ENCODE peak calls at places on chromosome 18, in nine cellular contexts. One of them, this sample, is unnamed.
A peak's percentile ranks its signal among the peaks of the same experiment; 100 is the strongest.

GRCh38 chr18:45066868-45067267 is 386.2 kb downstream of the SETBP1 start:
- DNase-seq in B cell: peak; percentile 7
- DNase-seq in HTR-8/SVneo: no peak
- DNase-seq in iris pigment epithelial cell: no peak
- DNase-seq in H54: no peak
- DNase-seq in neural crest cell: no peak
- DNase-seq in CD4-positive, CD25-positive, alpha-beta regulatory T cell: no peak
- DNase-seq in activated effector memory CD4-positive, alpha-beta T cell treated with Interleukin-2 at 50 U/mL for 16 hours: no peak
- DNase-seq in IMR-90: no peak
- DNase-seq in this sample: no peak

GRCh38 chr18:3179430-3180089 is 40.2 kb downstream of the MYOM1 start:
- DNase-seq in HTR-8/SVneo: no peak
- DNase-seq in CD4-positive, CD25-positive, alpha-beta regulatory T cell: no peak
- DNase-seq in B cell: peak; percentile 53
- DNase-seq in neural crest cell: no peak
- DNase-seq in IMR-90: no peak
- DNase-seq in iris pigment epithelial cell: no peak
- DNase-seq in activated effector memory CD4-positive, alpha-beta T cell treated with Interleukin-2 at 50 U/mL for 16 hours: no peak
- DNase-seq in H54: no peak
- DNase-seq in this sample: no peak

GRCh38 chr18:76654536-76654935 is 159.5 kb upstream of the ZNF516 start:
- DNase-seq in iris pigment epithelial cell: no peak
- DNase-seq in CD4-positive, CD25-positive, alpha-beta regulatory T cell: no peak
- DNase-seq in H54: no peak
- DNase-seq in IMR-90: no peak
- DNase-seq in B cell: no peak
- DNase-seq in neural crest cell: no peak
- DNase-seq in activated effector memory CD4-positive, alpha-beta T cell treated with Interleukin-2 at 50 U/mL for 16 hours: no peak
- DNase-seq in HTR-8/SVneo: no peak
- DNase-seq in this sample: peak; percentile 15

GRCh38 chr18:6781846-6782245 is 52.3 kb downstream of the ARHGAP28 start:
- DNase-seq in neural crest cell: no peak
- DNase-seq in iris pigment epithelial cell: peak; percentile 52
- DNase-seq in H54: peak; percentile 10
- DNase-seq in activated effector memory CD4-positive, alpha-beta T cell treated with Interleukin-2 at 50 U/mL for 16 hours: no peak
- DNase-seq in IMR-90: peak; percentile 65
- DNase-seq in HTR-8/SVneo: peak; percentile 53
- DNase-seq in B cell: no peak
- DNase-seq in CD4-positive, CD25-positive, alpha-beta regulatory T cell: no peak
- DNase-seq in this sample: peak; percentile 35

GRCh38 chr18:10928971-10929373 is 220.4 kb downstream of the PIEZO2 start:
- DNase-seq in HTR-8/SVneo: peak; percentile 50
- DNase-seq in H54: peak; percentile 15
- DNase-seq in activated effector memory CD4-positive, alpha-beta T cell treated with Interleukin-2 at 50 U/mL for 16 hours: no peak
- DNase-seq in CD4-positive, CD25-positive, alpha-beta regulatory T cell: no peak
- DNase-seq in IMR-90: peak; percentile 97
- DNase-seq in B cell: no peak
- DNase-seq in iris pigment epithelial cell: peak; percentile 86
- DNase-seq in neural crest cell: no peak
- DNase-seq in this sample: peak; percentile 86

GRCh38 chr18:28581503-28582169 is 404.7 kb upstream of the CDH2 start:
- DNase-seq in H54: no peak
- DNase-seq in B cell: no peak
- DNase-seq in neural crest cell: no peak
- DNase-seq in iris pigment epithelial cell: no peak
- DNase-seq in IMR-90: no peak
- DNase-seq in HTR-8/SVneo: no peak
- DNase-seq in activated effector memory CD4-positive, alpha-beta T cell treated with Interleukin-2 at 50 U/mL for 16 hours: no peak
- DNase-seq in CD4-positive, CD25-positive, alpha-beta regulatory T cell: no peak
- DNase-seq in this sample: peak; percentile 5

GRCh38 chr18:37396981-37397720 is 168.4 kb downstream of the CELF4 start:
- DNase-seq in neural crest cell: no peak
- DNase-seq in H54: no peak
- DNase-seq in CD4-positive, CD25-positive, alpha-beta regulatory T cell: no peak
- DNase-seq in HTR-8/SVneo: no peak
- DNase-seq in IMR-90: peak; percentile 7
- DNase-seq in B cell: no peak
- DNase-seq in iris pigment epithelial cell: no peak
- DNase-seq in activated effector memory CD4-positive, alpha-beta T cell treated with Interleukin-2 at 50 U/mL for 16 hours: no peak
- DNase-seq in this sample: no peak

GRCh38 chr18:7082666-7083065 is 34.9 kb downstream of the LAMA1 start:
- DNase-seq in H54: no peak
- DNase-seq in B cell: no peak
- DNase-seq in CD4-positive, CD25-positive, alpha-beta regulatory T cell: no peak
- DNase-seq in IMR-90: no peak
- DNase-seq in activated effector memory CD4-positive, alpha-beta T cell treated with Interleukin-2 at 50 U/mL for 16 hours: no peak
- DNase-seq in neural crest cell: no peak
- DNase-seq in iris pigment epithelial cell: no peak
- DNase-seq in HTR-8/SVneo: no peak
- DNase-seq in this sample: no peak

GRCh38 chr18:75408554-75409506 is 18.7 kb downstream of the SMIM21 start:
- DNase-seq in IMR-90: peak; percentile 100
- DNase-seq in HTR-8/SVneo: peak; percentile 46
- DNase-seq in H54: peak; percentile 28
- DNase-seq in CD4-positive, CD25-positive, alpha-beta regulatory T cell: no peak
- DNase-seq in neural crest cell: no peak
- DNase-seq in activated effector memory CD4-positive, alpha-beta T cell treated with Interleukin-2 at 50 U/mL for 16 hours: no peak
- DNase-seq in B cell: no peak
- DNase-seq in iris pigment epithelial cell: peak; percentile 99
- DNase-seq in this sample: peak; percentile 91

GRCh38 chr18:23228102-23229051 is 93.1 kb downstream of the CABLES1 start:
- DNase-seq in CD4-positive, CD25-positive, alpha-beta regulatory T cell: peak; percentile 33
- DNase-seq in B cell: peak; percentile 56
- DNase-seq in activated effector memory CD4-positive, alpha-beta T cell treated with Interleukin-2 at 50 U/mL for 16 hours: no peak
- DNase-seq in HTR-8/SVneo: no peak
- DNase-seq in H54: no peak
- DNase-seq in neural crest cell: no peak
- DNase-seq in iris pigment epithelial cell: peak; percentile 79
- DNase-seq in IMR-90: peak; percentile 75
- DNase-seq in this sample: peak; percentile 80

GRCh38 chr18:12036201-12036751 is 55.0 kb downstream of the IMPA2 start:
- DNase-seq in HTR-8/SVneo: no peak
- DNase-seq in B cell: no peak
- DNase-seq in neural crest cell: no peak
- DNase-seq in iris pigment epithelial cell: no peak
- DNase-seq in CD4-positive, CD25-positive, alpha-beta regulatory T cell: no peak
- DNase-seq in activated effector memory CD4-positive, alpha-beta T cell treated with Interleukin-2 at 50 U/mL for 16 hours: no peak
- DNase-seq in H54: no peak
- DNase-seq in IMR-90: no peak
- DNase-seq in this sample: no peak

GRCh38 chr18:2147424-2147823 is 423.9 kb downstream of the METTL4 start:
- DNase-seq in neural crest cell: no peak
- DNase-seq in activated effector memory CD4-positive, alpha-beta T cell treated with Interleukin-2 at 50 U/mL for 16 hours: no peak
- DNase-seq in H54: peak; percentile 10
- DNase-seq in iris pigment epithelial cell: no peak
- DNase-seq in IMR-90: no peak
- DNase-seq in HTR-8/SVneo: no peak
- DNase-seq in CD4-positive, CD25-positive, alpha-beta regulatory T cell: no peak
- DNase-seq in B cell: no peak
- DNase-seq in this sample: peak; percentile 4

GRCh38 chr18:44700652-44701051 is 20.0 kb downstream of the SETBP1 start:
- DNase-seq in B cell: peak; percentile 45
- DNase-seq in HTR-8/SVneo: no peak
- DNase-seq in neural crest cell: no peak
- DNase-seq in CD4-positive, CD25-positive, alpha-beta regulatory T cell: no peak
- DNase-seq in IMR-90: no peak
- DNase-seq in H54: no peak
- DNase-seq in iris pigment epithelial cell: peak; percentile 17
- DNase-seq in activated effector memory CD4-positive, alpha-beta T cell treated with Interleukin-2 at 50 U/mL for 16 hours: no peak
- DNase-seq in this sample: peak; percentile 49

GRCh38 chr18:59686260-59686659 is 11.0 kb downstream of the CCBE1 start:
- DNase-seq in IMR-90: no peak
- DNase-seq in H54: no peak
- DNase-seq in iris pigment epithelial cell: no peak
- DNase-seq in activated effector memory CD4-positive, alpha-beta T cell treated with Interleukin-2 at 50 U/mL for 16 hours: no peak
- DNase-seq in neural crest cell: no peak
- DNase-seq in B cell: no peak
- DNase-seq in CD4-positive, CD25-positive, alpha-beta regulatory T cell: no peak
- DNase-seq in HTR-8/SVneo: no peak
- DNase-seq in this sample: no peak

GRCh38 chr18:35231052-35231451 is 9.8 kb upstream of the ZNF397 start:
- DNase-seq in CD4-positive, CD25-positive, alpha-beta regulatory T cell: peak; percentile 74
- DNase-seq in HTR-8/SVneo: peak; percentile 34
- DNase-seq in activated effector memory CD4-positive, alpha-beta T cell treated with Interleukin-2 at 50 U/mL for 16 hours: peak; percentile 60
- DNase-seq in H54: peak; percentile 25
- DNase-seq in IMR-90: peak; percentile 63
- DNase-seq in neural crest cell: peak; percentile 77
- DNase-seq in B cell: peak; percentile 86
- DNase-seq in iris pigment epithelial cell: peak; percentile 59
- DNase-seq in this sample: peak; percentile 83

GRCh38 chr18:77165489-77166415 is 33.2 kb upstream of the MBP start:
- DNase-seq in iris pigment epithelial cell: peak; percentile 18
- DNase-seq in CD4-positive, CD25-positive, alpha-beta regulatory T cell: no peak
- DNase-seq in neural crest cell: no peak
- DNase-seq in H54: no peak
- DNase-seq in activated effector memory CD4-positive, alpha-beta T cell treated with Interleukin-2 at 50 U/mL for 16 hours: no peak
- DNase-seq in IMR-90: no peak
- DNase-seq in HTR-8/SVneo: no peak
- DNase-seq in B cell: no peak
- DNase-seq in this sample: peak; percentile 57

GRCh38 chr18:23927821-23928746 is 86.5 kb upstream of the TTC39C start:
- DNase-seq in HTR-8/SVneo: no peak
- DNase-seq in CD4-positive, CD25-positive, alpha-beta regulatory T cell: no peak
- DNase-seq in IMR-90: peak; percentile 27
- DNase-seq in activated effector memory CD4-positive, alpha-beta T cell treated with Interleukin-2 at 50 U/mL for 16 hours: no peak
- DNase-seq in B cell: no peak
- DNase-seq in neural crest cell: no peak
- DNase-seq in H54: no peak
- DNase-seq in iris pigment epithelial cell: no peak
- DNase-seq in this sample: no peak

GRCh38 chr18:67232406-67232805 is 284.1 kb downstream of the DSEL start:
- DNase-seq in neural crest cell: no peak
- DNase-seq in iris pigment epithelial cell: peak; percentile 96
- DNase-seq in CD4-positive, CD25-positive, alpha-beta regulatory T cell: no peak
- DNase-seq in H54: no peak
- DNase-seq in activated effector memory CD4-positive, alpha-beta T cell treated with Interleukin-2 at 50 U/mL for 16 hours: no peak
- DNase-seq in HTR-8/SVneo: no peak
- DNase-seq in B cell: no peak
- DNase-seq in IMR-90: peak; percentile 62
- DNase-seq in this sample: peak; percentile 77

GRCh38 chr18:45270289-45270771 is 344.9 kb upstream of the SLC14A2 start:
- DNase-seq in activated effector memory CD4-positive, alpha-beta T cell treated with Interleukin-2 at 50 U/mL for 16 hours: no peak
- DNase-seq in IMR-90: no peak
- DNase-seq in H54: no peak
- DNase-seq in iris pigment epithelial cell: no peak
- DNase-seq in B cell: no peak
- DNase-seq in neural crest cell: no peak
- DNase-seq in HTR-8/SVneo: no peak
- DNase-seq in CD4-positive, CD25-positive, alpha-beta regulatory T cell: no peak
- DNase-seq in this sample: no peak

GRCh38 chr18:48778344-48779011 is 172.3 kb downstream of the SMAD7 start:
- DNase-seq in iris pigment epithelial cell: no peak
- DNase-seq in HTR-8/SVneo: no peak
- DNase-seq in CD4-positive, CD25-positive, alpha-beta regulatory T cell: no peak
- DNase-seq in IMR-90: no peak
- DNase-seq in activated effector memory CD4-positive, alpha-beta T cell treated with Interleukin-2 at 50 U/mL for 16 hours: no peak
- DNase-seq in B cell: no peak
- DNase-seq in neural crest cell: no peak
- DNase-seq in H54: no peak
- DNase-seq in this sample: no peak

GRCh38 chr18:48949051-48949605 is 1.6 kb downstream of the SMAD7 start:
- DNase-seq in activated effector memory CD4-positive, alpha-beta T cell treated with Interleukin-2 at 50 U/mL for 16 hours: peak; percentile 58
- DNase-seq in iris pigment epithelial cell: peak; percentile 39
- DNase-seq in neural crest cell: no peak
- DNase-seq in IMR-90: no peak
- DNase-seq in H54: no peak
- DNase-seq in HTR-8/SVneo: no peak
- DNase-seq in CD4-positive, CD25-positive, alpha-beta regulatory T cell: peak; percentile 35
- DNase-seq in B cell: peak; percentile 67
- DNase-seq in this sample: no peak

GRCh38 chr18:6648581-6648980 is 80.9 kb upstream of the ARHGAP28 start:
- DNase-seq in IMR-90: peak; percentile 53
- DNase-seq in activated effector memory CD4-positive, alpha-beta T cell treated with Interleukin-2 at 50 U/mL for 16 hours: no peak
- DNase-seq in iris pigment epithelial cell: no peak
- DNase-seq in CD4-positive, CD25-positive, alpha-beta regulatory T cell: no peak
- DNase-seq in B cell: no peak
- DNase-seq in neural crest cell: no peak
- DNase-seq in HTR-8/SVneo: no peak
- DNase-seq in H54: no peak
- DNase-seq in this sample: peak; percentile 30

GRCh38 chr18:48609820-48610815 is 71.3 kb downstream of the CTIF start:
- DNase-seq in IMR-90: no peak
- DNase-seq in neural crest cell: no peak
- DNase-seq in iris pigment epithelial cell: no peak
- DNase-seq in CD4-positive, CD25-positive, alpha-beta regulatory T cell: no peak
- DNase-seq in activated effector memory CD4-positive, alpha-beta T cell treated with Interleukin-2 at 50 U/mL for 16 hours: no peak
- DNase-seq in HTR-8/SVneo: no peak
- DNase-seq in H54: no peak
- DNase-seq in B cell: no peak
- DNase-seq in this sample: no peak

GRCh38 chr18:12307871-12308385 is at the start of gene TUBB6:
- DNase-seq in CD4-positive, CD25-positive, alpha-beta regulatory T cell: no peak
- DNase-seq in IMR-90: peak; percentile 81
- DNase-seq in B cell: peak; percentile 73
- DNase-seq in neural crest cell: peak; percentile 54
- DNase-seq in iris pigment epithelial cell: peak; percentile 86
- DNase-seq in HTR-8/SVneo: no peak
- DNase-seq in H54: peak; percentile 57
- DNase-seq in activated effector memory CD4-positive, alpha-beta T cell treated with Interleukin-2 at 50 U/mL for 16 hours: no peak
- DNase-seq in this sample: peak; percentile 73

GRCh38 chr18:56565596-56566355 is 72.6 kb downstream of the TXNL1 start:
- DNase-seq in activated effector memory CD4-positive, alpha-beta T cell treated with Interleukin-2 at 50 U/mL for 16 hours: no peak
- DNase-seq in H54: no peak
- DNase-seq in IMR-90: peak; percentile 92
- DNase-seq in CD4-positive, CD25-positive, alpha-beta regulatory T cell: no peak
- DNase-seq in HTR-8/SVneo: no peak
- DNase-seq in iris pigment epithelial cell: peak; percentile 77
- DNase-seq in B cell: no peak
- DNase-seq in neural crest cell: no peak
- DNase-seq in this sample: peak; percentile 65

This sample was measured in choroid plexus epithelial cell.